ENCODE peak calls at places on chromosome 5, in five cellular contexts. B is effector memory CD4-positive, alpha-beta T cell; U is Caco-2; A is fibroblast of lung; V is sigmoid colon. T is an unnamed sample.

GRCh38 chr5:120576588-120576987 is 112.5 kb downstream of the PRR16 start:
- DNase-seq in B (no peak), U (no peak), A (no peak), V (no peak), T (no peak)

GRCh38 chr5:36593867-36594266 is 12.5 kb upstream of the SLC1A3 start:
- DNase-seq in B (no peak), U (no peak), A (no peak), V (no peak), T (no peak)

GRCh38 chr5:54329731-54330709 is 19.6 kb upstream of the ARL15 start:
- DNase-seq in B (no peak), U (peak; percentile 49), A (peak; percentile 99), V (no peak), T (no peak)

GRCh38 chr5:149345892-149346222 is 558 bp downstream of the GRPEL2 start:
- DNase-seq in B (no peak), U (no peak), A (peak; percentile 50), V (no peak), T (no peak)

GRCh38 chr5:87020099-87020934 is 247.4 kb upstream of the RASA1 start:
- DNase-seq in B (no peak), U (no peak), A (peak; percentile 9), V (no peak), T (no peak)

GRCh38 chr5:9439651-9440292 is 106.1 kb downstream of the SEMA5A start:
- DNase-seq in B (no peak), U (no peak), A (no peak), V (no peak), T (no peak)

GRCh38 chr5:93425102-93425501 is 155.9 kb downstream of the NR2F1-AS1 start:
- DNase-seq in B (no peak), U (no peak), A (peak; percentile 40), V (no peak), T (no peak)

GRCh38 chr5:74122175-74122574 is 496.2 kb downstream of the ARHGEF28 start:
- DNase-seq in B (no peak), U (no peak), A (no peak), V (no peak), T (no peak)

GRCh38 chr5:35117960-35118359 is 70.2 kb upstream of the AGXT2 start:
- DNase-seq in B (no peak), U (no peak), A (peak; percentile 78), V (no peak), T (no peak)

GRCh38 chr5:138981131-138981530 is 106.0 kb upstream of the LRRTM2 start:
- DNase-seq in B (no peak), U (no peak), A (peak; percentile 93), V (no peak), T (no peak)

GRCh38 chr5:120217001-120217400 is 247.1 kb upstream of the PRR16 start:
- DNase-seq in B (no peak), U (no peak), A (peak; percentile 10), V (no peak), T (no peak)

GRCh38 chr5:74040811-74041491 is 415.0 kb downstream of the ARHGEF28 start:
- DNase-seq in B (no peak), U (no peak), A (peak; percentile 60), V (no peak), T (no peak)

GRCh38 chr5:137743031-137743640 is 7.2 kb upstream of the KLHL3 start:
- DNase-seq in B (no peak), U (peak; percentile 65), A (peak; percentile 62), V (peak; percentile 68), T (peak; percentile 50)

GRCh38 chr5:176553260-176554085 is 4.3 kb downstream of the CDHR2 start:
- DNase-seq in B (no peak), U (peak; percentile 42), A (no peak), V (no peak), T (no peak)

GRCh38 chr5:176360894-176361436 is 599 bp downstream of the KIAA1191 start:
- DNase-seq in B (no peak), U (no peak), A (peak; percentile 7), V (no peak), T (no peak)

GRCh38 chr5:168147536-168148460 is 143.6 kb upstream of the WWC1 start:
- DNase-seq in B (no peak), U (no peak), A (no peak), V (no peak), T (no peak)

GRCh38 chr5:111072949-111073682 is 1.6 kb downstream of the TSLP start:
- DNase-seq in B (peak; percentile 34), U (peak; percentile 48), A (peak; percentile 29), V (peak; percentile 71), T (peak; percentile 20)

GRCh38 chr5:111070272-111071134 is 1.0 kb upstream of the TSLP start:
- DNase-seq in B (no peak), U (no peak), A (peak; percentile 41), V (peak; percentile 63), T (no peak)

GRCh38 chr5:111069839-111070238 is 1.7 kb upstream of the TSLP start:
- DNase-seq in B (no peak), U (no peak), A (peak; percentile 73), V (no peak), T (no peak)

GRCh38 chr5:111074244-111074643 is 2.7 kb downstream of the TSLP start:
- DNase-seq in B (no peak), U (no peak), A (no peak), V (no peak), T (no peak)

GRCh38 chr5:111071413-111071812 is at the start of gene TSLP:
- DNase-seq in B (no peak), U (no peak), A (no peak), V (no peak), T (no peak)
- H3K4me3 ChIP-seq in B (peak within 1 kb of the TSS; percentile 11), U (no peak within 1 kb of the TSS), A (no peak within 1 kb of the TSS), V (peak within 1 kb of the TSS; percentile 62), T (no peak within 1 kb of the TSS)

GRCh38 chr5:135564305-135564704 is 14.5 kb downstream of the CXCL14 start:
- DNase-seq in B (no peak), U (no peak), A (no peak), V (no peak), T (no peak)

GRCh38 chr5:135561266-135561665 is 17.5 kb downstream of the CXCL14 start:
- DNase-seq in B (no peak), U (no peak), A (no peak), V (peak; percentile 45), T (no peak)

GRCh38 chr5:135557034-135557838 is 21.5 kb upstream of the NEUROG1 start:
- DNase-seq in B (no peak), U (no peak), A (no peak), V (peak; percentile 42), T (no peak)

GRCh38 chr5:135559342-135559741 is 19.4 kb downstream of the CXCL14 start:
- DNase-seq in B (no peak), U (peak; percentile 65), A (no peak), V (peak; percentile 9), T (no peak)

DNA sequence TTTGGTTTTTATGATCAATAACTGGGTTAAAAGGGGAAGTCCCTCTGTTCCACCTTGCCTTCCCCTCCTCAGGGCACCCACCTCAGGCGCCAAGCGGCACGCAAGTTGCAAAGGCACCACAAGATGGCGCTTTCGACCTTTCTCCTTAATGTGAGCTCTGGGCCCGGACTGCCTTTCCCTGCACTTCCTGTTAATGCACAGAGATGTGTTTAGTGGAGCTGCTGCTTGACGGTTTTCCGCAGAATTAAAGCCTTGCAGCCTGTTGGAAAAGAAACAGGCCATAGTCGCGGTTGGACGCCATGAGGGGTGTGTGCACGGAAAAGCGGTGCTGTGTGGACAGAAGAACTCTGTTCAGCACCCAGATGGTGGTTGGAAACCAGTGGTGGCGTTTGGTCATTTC is 17.9 kb downstream of the CXCL14 start:
- DNase-seq in B (peak; percentile 6), U (peak; percentile 83), A (peak; percentile 61), V (peak; percentile 83), T (peak; percentile 43)
- H3K27me3 ChIP-seq in B (peaks cover 2% of the 10 kb centered on the region), U (no peaks in the 10 kb centered on the region), A (no peaks in the 10 kb centered on the region), V (no peaks in the 10 kb centered on the region), T (no peaks in the 10 kb centered on the region)

DNA sequence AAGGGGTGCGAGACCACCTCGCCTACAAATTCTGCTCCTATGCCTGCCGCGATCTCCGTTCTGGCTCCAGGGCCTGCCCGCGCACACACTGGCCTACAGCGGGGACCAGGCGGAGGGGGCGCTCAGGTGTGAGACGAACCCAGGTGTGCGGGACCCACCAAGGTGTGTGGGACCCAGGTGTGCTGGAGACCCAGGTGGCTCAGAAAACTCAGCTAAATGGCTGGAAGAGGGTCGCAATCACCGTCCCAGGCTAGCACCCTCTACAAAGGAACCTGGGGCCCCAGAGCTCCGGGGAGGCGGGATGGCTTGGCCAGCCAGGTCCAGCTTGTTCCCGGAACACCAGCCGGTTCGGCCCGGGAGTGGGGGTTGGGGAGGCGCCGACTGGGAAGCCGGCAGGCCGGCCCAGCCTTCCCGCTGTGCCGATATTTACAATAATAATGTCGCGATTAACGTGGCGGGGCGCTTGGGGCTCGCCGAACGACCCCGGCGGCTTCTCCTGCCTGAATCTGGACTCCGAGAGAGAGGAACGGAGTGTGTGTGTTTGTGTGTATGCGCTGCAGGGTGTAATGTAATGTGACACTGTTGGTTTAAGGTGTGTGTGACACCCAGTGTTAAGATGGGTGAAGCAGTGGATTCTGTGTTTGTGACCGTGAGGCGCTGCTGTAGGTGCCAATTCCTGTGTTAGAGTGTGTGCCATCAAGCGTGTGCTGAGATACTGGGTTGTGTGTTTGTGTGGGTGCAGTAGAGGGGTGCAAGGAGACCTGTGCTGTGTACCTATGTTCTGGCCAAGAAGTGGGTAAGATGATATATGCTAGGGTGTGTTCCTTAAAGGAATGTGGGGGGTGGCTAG is 1.4 kb downstream of the PCDH1 start:
- DNase-seq in B (no peak), U (no peak), A (no peak), V (no peak), T (no peak)
- H3K4me3 ChIP-seq in B (peak overlapping the region; percentile 55), U (peak overlapping the region; percentile 60), A (no peak overlapping the region), V (peak overlapping the region; percentile 67), T (peak overlapping the region; percentile 47)

GRCh38 chr5:2917524-2917923 is 166.0 kb upstream of the IRX2 start:
- DNase-seq in B (no peak), U (no peak), A (no peak), V (no peak), T (no peak)

GRCh38 chr5:2916076-2916682 is 164.7 kb upstream of the IRX2 start:
- DNase-seq in B (no peak), U (no peak), A (no peak), V (no peak), T (no peak)

GRCh38 chr5:2919310-2920018 is 168.0 kb upstream of the IRX2 start:
- DNase-seq in B (no peak), U (no peak), A (no peak), V (no peak), T (no peak)

GRCh38 chr5:2914991-2915484 is 163.6 kb upstream of the IRX2 start:
- DNase-seq in B (no peak), U (no peak), A (no peak), V (no peak), T (no peak)

GRCh38 chr5:2917093-2917492 is 165.6 kb upstream of the IRX2 start:
- DNase-seq in B (no peak), U (no peak), A (no peak), V (no peak), T (no peak)
- H3K27me3 ChIP-seq in B (no peaks in the 10 kb centered on the region), U (no peaks in the 10 kb centered on the region), A (no peaks in the 10 kb centered on the region), V (no peaks in the 10 kb centered on the region), T (no peaks in the 10 kb centered on the region)

T was measured in uterus.